ENCODE peak calls at places on chromosome 16, in five cellular contexts. M is ovary, Q is neural progenitor cell, A is fibroblast of lung, E is A549. G is an unnamed sample.

GRCh38 chr16:49431591-49432290 is 58.1 kb downstream of the C16orf78 start:
- DNase-seq in Q (no peak), E (no peak), M (no peak), A (no peak), G (no peak)

GRCh38 chr16:85698459-85699223 is 9.9 kb upstream of the GINS2 start:
- DNase-seq in M (no peak), Q (no peak), A (no peak), E (no peak), G (no peak)

GRCh38 chr16:76059186-76059585 is 218.0 kb upstream of the CNTNAP4 start:
- DNase-seq in Q (no peak), E (no peak), M (no peak), A (no peak), G (no peak)

GRCh38 chr16:82638095-82638798 is 11.5 kb downstream of the CDH13 start:
- DNase-seq in E (no peak), M (no peak), A (peak), Q (no peak), G (no peak)

GRCh38 chr16:67676516-67676915 is 9.9 kb downstream of the C16orf86 start:
- DNase-seq in M (no peak), A (no peak), E (no peak), Q (no peak), G (no peak)

GRCh38 chr16:13471478-13471877 is 448.5 kb upstream of the ERCC4 start:
- DNase-seq in M (no peak), E (no peak), Q (no peak), A (no peak), G (no peak)

GRCh38 chr16:35141303-35141702 is 1681.9 kb downstream of the TP53TG3F start:
- DNase-seq in E (no peak), A (no peak), Q (no peak), M (no peak), G (no peak)

GRCh38 chr16:11105038-11105903 is 150.7 kb downstream of the SOCS1 start:
- DNase-seq in E (no peak), Q (no peak), A (peak), M (no peak), G (no peak)

GRCh38 chr16:81560979-81561657 is 116.5 kb downstream of the CMIP start:
- DNase-seq in Q (no peak), A (peak), M (no peak), E (no peak), G (no peak)

GRCh38 chr16:80804061-80804450 is 342 bp downstream of the CDYL2 start:
- DNase-seq in A (peak), M (no peak), Q (no peak), E (no peak), G (no peak)

GRCh38 chr16:52953215-52953614 is 99.5 kb downstream of the CHD9NB start:
- DNase-seq in M (no peak), A (no peak), E (no peak), Q (no peak), G (no peak)

GRCh38 chr16:47920709-47921108 is 235.1 kb downstream of the ABCC12 start:
- DNase-seq in M (no peak), Q (no peak), A (no peak), E (peak), G (no peak)

GRCh38 chr16:61421111-61421510 is 615.1 kb downstream of the CDH8 start:
- DNase-seq in M (no peak), E (no peak), A (no peak), Q (no peak), G (no peak)

GRCh38 chr16:46976550-46976949 is 3.1 kb upstream of the DNAJA2 start:
- DNase-seq in E (no peak), M (no peak), A (no peak), Q (no peak), G (no peak)

GRCh38 chr16:24863582-24864437 is 18.0 kb downstream of the SLC5A11 start:
- DNase-seq in M (no peak), Q (no peak), A (no peak), E (no peak), G (no peak)

GRCh38 chr16:80896778-80897177 is 92.4 kb upstream of the CDYL2 start:
- DNase-seq in Q (no peak), M (no peak), E (no peak), A (no peak), G (no peak)

GRCh38 chr16:73131153-73131862 is 83.4 kb upstream of the ZFHX3 start:
- DNase-seq in M (no peak), E (no peak), A (no peak), Q (no peak), G (no peak)

GRCh38 chr16:59586331-59586730 is 852.2 kb upstream of the GOT2 start:
- DNase-seq in E (no peak), Q (no peak), M (no peak), A (no peak), G (no peak)

GRCh38 chr16:69606985-69607384 is 41.2 kb downstream of the NFAT5 start:
- DNase-seq in M (no peak), Q (no peak), E (no peak), A (no peak), G (no peak)

GRCh38 chr16:53892155-53892554 is 188.2 kb downstream of the FTO start:
- DNase-seq in A (peak), Q (peak), E (peak), M (peak), G (peak)

GRCh38 chr16:57882797-57883196 is 80.5 kb upstream of the KIFC3 start:
- DNase-seq in A (peak), M (no peak), E (no peak), Q (peak), G (no peak)

GRCh38 chr16:8905168-8905762 is 23.1 kb downstream of the LITAFD start:
- DNase-seq in M (no peak), Q (peak), E (peak), A (peak), G (no peak)

GRCh38 chr16:67024384-67024896 is 4.5 kb upstream of the CBFB start:
- DNase-seq in A (no peak), E (no peak), M (no peak), Q (no peak), G (no peak)

GRCh38 chr16:27181020-27181419 is 22.3 kb upstream of the KDM8 start:
- DNase-seq in Q (no peak), A (no peak), M (no peak), E (no peak), G (no peak)

GRCh38 chr16:80274576-80275191 is 266.1 kb upstream of the DYNLRB2 start:
- DNase-seq in Q (peak), E (no peak), M (no peak), A (peak), G (no peak)

GRCh38 chr16:24281466-24281865 is 25.3 kb downstream of the CACNG3 start:
- DNase-seq in A (no peak), E (no peak), Q (no peak), M (no peak), G (no peak)

GRCh38 chr16:13146829-13147228 is 245.4 kb downstream of the SHISA9 start:
- DNase-seq in Q (no peak), A (no peak), M (no peak), E (no peak), G (no peak)

GRCh38 chr16:17803625-17804410 is 333.1 kb upstream of the XYLT1 start:
- DNase-seq in E (no peak), M (no peak), Q (no peak), A (peak), G (no peak)

GRCh38 chr16:17343028-17343427 is 127.7 kb downstream of the XYLT1 start:
- DNase-seq in Q (no peak), M (no peak), E (no peak), A (no peak), G (no peak)

GRCh38 chr16:71895679-71896385 is 501 bp downstream of the IST1 start:
- DNase-seq in Q (peak), E (peak), A (peak), M (no peak), G (no peak)

GRCh38 chr16:67668495-67669157 is 2.0 kb downstream of the C16orf86 start:
- DNase-seq in E (no peak), A (no peak), M (no peak), Q (no peak), G (no peak)

GRCh38 chr16:27174007-27174406 is 29.3 kb upstream of the KDM8 start:
- DNase-seq in M (no peak), A (no peak), Q (no peak), E (no peak), G (no peak)

GRCh38 chr16:18983565-18984424 is at the start of gene TMC7:
- DNase-seq in A (peak), Q (peak), M (peak), E (peak), G (peak)

GRCh38 chr16:49704586-49705155 is 151.2 kb downstream of the ZNF423 start:
- DNase-seq in Q (peak), E (no peak), A (no peak), M (no peak), G (no peak)

GRCh38 chr16:66364117-66364958 is 2.2 kb upstream of the CDH5 start:
- DNase-seq in A (peak), E (no peak), M (peak), Q (peak), G (no peak)

GRCh38 chr16:85457366-85457765 is 155.8 kb upstream of the GSE1 start:
- DNase-seq in E (no peak), A (no peak), M (no peak), Q (no peak), G (no peak)

GRCh38 chr16:67967956-67968439 is 439 bp downstream of the SLC12A4 start:
- DNase-seq in M (peak), Q (peak), A (peak), E (peak), G (no peak)

GRCh38 chr16:23466162-23466885 is 13.3 kb upstream of the COG7 start:
- DNase-seq in E (peak), M (no peak), A (peak), Q (no peak), G (no peak)

GRCh38 chr16:28192811-28193529 is 18.8 kb downstream of the XPO6 start:
- DNase-seq in Q (no peak), A (no peak), M (no peak), E (no peak), G (no peak)

GRCh38 chr16:647173-647902 is 1.8 kb upstream of the WDR90 start:
- DNase-seq in A (no peak), Q (no peak), E (no peak), M (no peak), G (no peak)
- H3K27ac ChIP-seq in A (no peak), Q (no peak), E (no peak), M (no peak), G (no peak)

DNA sequence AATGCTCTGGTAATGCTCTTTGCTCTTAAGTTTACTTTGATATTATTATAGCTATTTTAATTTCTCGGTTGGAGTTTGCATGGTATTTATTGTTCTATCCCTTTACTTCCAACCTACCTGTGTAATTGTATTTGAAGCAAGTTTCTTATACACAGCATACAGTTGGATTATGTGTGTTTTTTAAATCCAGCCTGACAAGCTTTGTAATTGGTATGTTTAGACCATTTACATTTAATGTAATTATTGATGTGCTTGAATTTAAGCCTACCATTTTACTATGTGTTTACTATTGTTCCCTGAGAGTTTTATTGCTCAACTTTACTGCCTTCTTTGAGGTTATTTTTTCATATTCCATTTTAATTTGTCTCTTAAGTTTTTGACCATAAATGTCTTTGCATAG is 35.7 kb downstream of the ACSF3 start:
- DNase-seq in M (no peak), A (no peak), Q (no peak), E (no peak), G (no peak)
- H3K27ac ChIP-seq in M (no peak), A (no peak), Q (no peak), E (no peak), G (no peak)

GRCh38 chr16:50765866-50766265 is 24.0 kb downstream of the CYLD start:
- DNase-seq in Q (no peak), E (no peak), M (no peak), A (no peak), G (no peak)

GRCh38 chr16:50761276-50761675 is 19.4 kb downstream of the CYLD start:
- DNase-seq in E (no peak), A (no peak), M (no peak), Q (no peak), G (no peak)

GRCh38 chr16:50765246-50765645 is 23.4 kb downstream of the CYLD start:
- DNase-seq in E (no peak), Q (no peak), A (no peak), M (no peak), G (no peak)

GRCh38 chr16:50763211-50763610 is 21.3 kb downstream of the CYLD start:
- DNase-seq in Q (no peak), E (no peak), M (no peak), A (peak), G (no peak)

GRCh38 chr16:50762241-50762640 is 20.4 kb downstream of the CYLD start:
- DNase-seq in M (no peak), Q (no peak), A (peak), E (no peak), G (no peak)
- H3K27ac ChIP-seq in M (no peak), Q (no peak), A (no peak), E (no peak), G (no peak)

GRCh38 chr16:56689171-56689570 is 6.9 kb downstream of the MT1X start:
- DNase-seq in Q (no peak), M (no peak), E (no peak), A (no peak), G (no peak)
- H3K27ac ChIP-seq in Q (no peak), M (no peak), E (peak), A (no peak), G (no peak)

GRCh38 chr16:638034-638543 is 2.0 kb upstream of the METTL26 start:
- DNase-seq in Q (no peak), E (no peak), A (no peak), M (peak), G (no peak)
- H3K27ac ChIP-seq in Q (no peak), E (no peak), A (no peak), M (peak), G (no peak)

DNA sequence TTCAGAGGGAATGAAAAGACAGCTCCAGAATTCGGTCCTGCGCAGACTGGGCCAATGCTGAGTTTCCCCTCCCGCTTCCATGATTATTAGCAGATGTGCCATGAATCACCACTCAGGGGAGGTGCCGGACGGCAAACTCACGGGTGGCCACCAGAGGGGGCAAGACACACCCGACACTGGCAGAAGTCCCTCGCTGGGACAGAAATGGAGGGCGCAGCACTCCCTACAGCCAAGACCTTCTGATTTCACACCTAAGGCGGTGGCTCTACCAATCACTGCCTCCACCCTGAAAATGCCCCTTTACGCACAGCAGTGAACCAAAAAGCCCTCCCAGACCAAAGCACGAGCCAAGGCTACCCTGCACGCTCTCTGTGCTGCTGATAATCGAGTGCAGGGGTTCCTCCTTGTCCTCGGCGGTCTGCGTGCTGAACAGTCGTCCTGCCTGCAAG is 26.8 kb downstream of the TRAP1 start:
- DNase-seq in E (peak), M (peak), A (peak), Q (peak), G (peak)
- H3K27ac ChIP-seq in E (no peak), M (no peak), A (peak), Q (no peak), G (no peak)

GRCh38 chr16:16021646-16021987 is 72.2 kb downstream of the ABCC1 start:
- DNase-seq in M (no peak), E (no peak), Q (no peak), A (no peak), G (no peak)
- H3K27ac ChIP-seq in M (peak), E (peak), Q (no peak), A (peak), G (no peak)

GRCh38 chr16:87012954-87013938 is 303.9 kb downstream of the C16orf95 start:
- DNase-seq in E (no peak), M (no peak), Q (no peak), A (no peak), G (no peak)
- H3K27ac ChIP-seq in E (no peak), M (no peak), Q (no peak), A (no peak), G (no peak)

GRCh38 chr16:31179747-31180458 is at the start of gene FUS:
- DNase-seq in Q (peak), M (peak), A (peak), E (peak), G (no peak)

GRCh38 chr16:31181102-31181830 is 1.3 kb downstream of the FUS start:
- DNase-seq in E (no peak), Q (peak), A (peak), M (peak), G (no peak)

GRCh38 chr16:31183432-31184428 is 3.8 kb downstream of the FUS start:
- DNase-seq in M (no peak), E (no peak), Q (no peak), A (no peak), G (no peak)

GRCh38 chr16:31184888-31185287 is 4.9 kb downstream of the FUS start:
- DNase-seq in E (no peak), M (no peak), A (no peak), Q (no peak), G (no peak)

GRCh38 chr16:31182391-31182790 is 2.5 kb downstream of the FUS start:
- DNase-seq in E (no peak), A (no peak), M (no peak), Q (no peak), G (no peak)
- H3K27ac ChIP-seq in E (no peak), A (peak), M (no peak), Q (no peak), G (no peak)

G was measured in iPS DF 6.9.